ENCODE peak calls at places on chromosome 6, in nine cellular contexts. J is CD4-positive, CD25-positive, alpha-beta regulatory T cell; G is GM19239; B is stimulated activated naive CD8-positive, alpha-beta T cell treated with anti-CD3 and anti-CD28 coated beads, Interleukin-15, amount 100 ng/mL, for 72 hours; U is stimulated activated CD4-positive, alpha-beta T cell treated with anti-CD3 and anti-CD28 coated beads, Interleukin-15, amount 100 ng/mL, for 1 hour; E is type B pancreatic cell; Z is HEK293T; Y is EL; C is T-helper 2 cell. O is an unnamed sample.

GRCh38 chr6:42045538-42046460 is 4.5 kb upstream of the TAF8 start:
- DNase-seq in J (peak; percentile 54), G (no peak), B (peak; percentile 58), U (peak; percentile 65), E (no peak), Z (peak; percentile 42), Y (peak; percentile 70), C (peak; percentile 69), O (no peak)

GRCh38 chr6:14065350-14065749 is 52.2 kb upstream of the CD83 start:
- DNase-seq in J (no peak), G (no peak), B (no peak), U (no peak), E (no peak), Z (no peak), Y (no peak), C (no peak), O (no peak)

GRCh38 chr6:88708197-88708744 is 255.1 kb downstream of the RNGTT start:
- DNase-seq in J (no peak), G (no peak), B (no peak), U (no peak), E (no peak), Z (no peak), Y (no peak), C (no peak), O (no peak)

GRCh38 chr6:170443151-170443662 is 109.9 kb downstream of the PSMB1 start:
- DNase-seq in J (no peak), G (no peak), B (no peak), U (no peak), E (peak; percentile 62), Z (no peak), Y (no peak), C (no peak), O (no peak)

GRCh38 chr6:147205690-147206600 is 1.7 kb downstream of the STXBP5 start:
- DNase-seq in J (no peak), G (no peak), B (no peak), U (no peak), E (no peak), Z (no peak), Y (peak; percentile 37), C (no peak), O (peak; percentile 27)

GRCh38 chr6:148287979-148288378 is 54.7 kb upstream of the SASH1 start:
- DNase-seq in J (no peak), G (no peak), B (no peak), U (no peak), E (no peak), Z (no peak), Y (no peak), C (no peak), O (no peak)

GRCh38 chr6:64330694-64331309 is 695.2 kb downstream of the PHF3 start:
- DNase-seq in J (no peak), G (no peak), B (peak; percentile 15), U (no peak), E (peak; percentile 72), Z (peak; percentile 21), Y (no peak), C (peak; percentile 29), O (peak; percentile 45)

GRCh38 chr6:150979826-150980225 is 114.3 kb downstream of the MTHFD1L start:
- DNase-seq in J (no peak), G (no peak), B (no peak), U (no peak), E (no peak), Z (no peak), Y (no peak), C (no peak), O (no peak)

GRCh38 chr6:167219967-167220512 is 62.3 kb upstream of the GPR31 start:
- DNase-seq in J (no peak), G (no peak), B (no peak), U (no peak), E (no peak), Z (no peak), Y (no peak), C (no peak), O (no peak)

GRCh38 chr6:39558079-39558478 is 167.1 kb downstream of the KIF6 start:
- DNase-seq in J (no peak), G (no peak), B (no peak), U (no peak), E (no peak), Z (no peak), Y (no peak), C (no peak), O (no peak)